ENCODE peak calls at places on chromosome 6, in nine cellular contexts. Y is adrenal gland, D is lung, B is AG10803, K is spleen, L is uterus, S is Panc1, I is fibroblast of the aortic adventitia, G is IMR-90. E is an unnamed sample.
A peak's percentile ranks its signal among the peaks of the same experiment; 100 is the strongest.

GRCh38 chr6:84089081-84089480 is 55.5 kb downstream of the MRAP2 start:
- DNase-seq in Y (no peak), D (no peak), B (no peak), K (no peak), L (no peak), S (no peak), I (no peak), G (no peak), E (no peak)

GRCh38 chr6:85923013-85923430 is 280.3 kb upstream of the SYNCRIP start:
- DNase-seq in Y (peak; percentile 51), D (no peak), B (peak; percentile 47), K (no peak), L (no peak), S (peak; percentile 45), I (peak; percentile 53), G (peak; percentile 51), E (peak; percentile 64)

GRCh38 chr6:127923135-127923534 is 22.3 kb upstream of the THEMIS start:
- DNase-seq in Y (no peak), D (no peak), B (no peak), K (no peak), L (no peak), S (no peak), I (no peak), G (no peak), E (no peak)

GRCh38 chr6:107820571-107821261 is 3.4 kb downstream of the SCML4 start:
- DNase-seq in Y (no peak), D (no peak), B (peak; percentile 17), K (no peak), L (no peak), S (no peak), I (peak; percentile 54), G (no peak), E (peak; percentile 15)

GRCh38 chr6:358847-359246 is 32.7 kb upstream of the IRF4 start:
- DNase-seq in Y (no peak), D (no peak), B (no peak), K (no peak), L (no peak), S (no peak), I (no peak), G (no peak), E (no peak)

GRCh38 chr6:48826884-48827701 is 636.0 kb downstream of the MMUT start:
- DNase-seq in Y (no peak), D (no peak), B (peak; percentile 82), K (no peak), L (no peak), S (peak; percentile 92), I (peak; percentile 99), G (peak; percentile 97), E (peak; percentile 89)

GRCh38 chr6:122621638-122622037 is 11.4 kb downstream of the PKIB start:
- DNase-seq in Y (no peak), D (no peak), B (no peak), K (no peak), L (no peak), S (no peak), I (no peak), G (no peak), E (no peak)

GRCh38 chr6:20006039-20006438 is 168.9 kb downstream of the ID4 start:
- DNase-seq in Y (no peak), D (no peak), B (no peak), K (no peak), L (no peak), S (no peak), I (no peak), G (no peak), E (no peak)

GRCh38 chr6:154410215-154410614 is 53.6 kb upstream of the IPCEF1 start:
- DNase-seq in Y (no peak), D (no peak), B (no peak), K (no peak), L (no peak), S (no peak), I (no peak), G (no peak), E (no peak)

GRCh38 chr6:144340541-144341371 is 55.6 kb downstream of the UTRN start:
- DNase-seq in Y (no peak), D (no peak), B (no peak), K (no peak), L (no peak), S (no peak), I (peak; percentile 56), G (no peak), E (peak; percentile 41)

GRCh38 chr6:36656441-36656840 is 22.1 kb upstream of the CDKN1A start:
- DNase-seq in Y (no peak), D (no peak), B (no peak), K (no peak), L (no peak), S (no peak), I (no peak), G (no peak), E (no peak)

GRCh38 chr6:112343375-112343774 is 3.8 kb upstream of the RFPL4B start:
- DNase-seq in Y (no peak), D (no peak), B (no peak), K (no peak), L (no peak), S (no peak), I (no peak), G (no peak), E (no peak)

GRCh38 chr6:130029163-130029562 is 10.8 kb downstream of the L3MBTL3 start:
- DNase-seq in Y (peak; percentile 28), D (no peak), B (no peak), K (no peak), L (no peak), S (no peak), I (no peak), G (no peak), E (no peak)

GRCh38 chr6:168671863-168672546 is 231.0 kb downstream of the SMOC2 start:
- DNase-seq in Y (no peak), D (no peak), B (no peak), K (no peak), L (no peak), S (no peak), I (no peak), G (no peak), E (no peak)

GRCh38 chr6:84777888-84778287 is 13.5 kb upstream of the TBX18 start:
- DNase-seq in Y (no peak), D (no peak), B (peak; percentile 70), K (no peak), L (no peak), S (no peak), I (no peak), G (no peak), E (no peak)

GRCh38 chr6:166691741-166692140 is 64.7 kb upstream of the RPS6KA2 start:
- DNase-seq in Y (no peak), D (no peak), B (no peak), K (no peak), L (peak; percentile 28), S (no peak), I (no peak), G (no peak), E (no peak)

GRCh38 chr6:161137839-161138544 is 135.9 kb downstream of the AGPAT4 start:
- DNase-seq in Y (no peak), D (no peak), B (peak; percentile 12), K (no peak), L (no peak), S (no peak), I (no peak), G (peak; percentile 56), E (peak; percentile 17)

GRCh38 chr6:161135695-161136591 is 137.9 kb downstream of the AGPAT4 start:
- DNase-seq in Y (no peak), D (no peak), B (no peak), K (no peak), L (no peak), S (no peak), I (no peak), G (no peak), E (no peak)

GRCh38 chr6:161138545-161139303 is 135.1 kb downstream of the AGPAT4 start:
- DNase-seq in Y (no peak), D (peak; percentile 21), B (no peak), K (no peak), L (no peak), S (no peak), I (no peak), G (no peak), E (no peak)

GRCh38 chr6:161136655-161137054 is 137.2 kb downstream of the AGPAT4 start:
- DNase-seq in Y (no peak), D (no peak), B (no peak), K (no peak), L (no peak), S (no peak), I (no peak), G (no peak), E (no peak)

GRCh38 chr6:161137320-161137719 is 136.5 kb downstream of the AGPAT4 start:
- DNase-seq in Y (no peak), D (no peak), B (no peak), K (no peak), L (no peak), S (no peak), I (no peak), G (no peak), E (no peak)
- TF ChIP-seq CTCF in Y (no peak), D (no peak), B (no peak), K (no peak), L (no peak), S (no peak), I (no peak), G (no peak), E (no peak)

GRCh38 chr6:37696220-37696840 is 1.4 kb downstream of the MDGA1 start:
- DNase-seq in Y (peak; percentile 52), D (no peak), B (peak; percentile 43), K (peak; percentile 80), L (peak; percentile 20), S (no peak), I (peak; percentile 40), G (peak; percentile 49), E (peak; percentile 65)
- H3K4me3 ChIP-seq in Y (no peak overlapping the region), D (peak overlapping the region; percentile 13), B (peak overlapping the region; percentile 74), K (peak overlapping the region; percentile 82), L (peak overlapping the region; percentile 48), S (peak overlapping the region; percentile 68), I (peak overlapping the region; percentile 73), G (peak overlapping the region; percentile 56), E (peak overlapping the region; percentile 69)

DNA sequence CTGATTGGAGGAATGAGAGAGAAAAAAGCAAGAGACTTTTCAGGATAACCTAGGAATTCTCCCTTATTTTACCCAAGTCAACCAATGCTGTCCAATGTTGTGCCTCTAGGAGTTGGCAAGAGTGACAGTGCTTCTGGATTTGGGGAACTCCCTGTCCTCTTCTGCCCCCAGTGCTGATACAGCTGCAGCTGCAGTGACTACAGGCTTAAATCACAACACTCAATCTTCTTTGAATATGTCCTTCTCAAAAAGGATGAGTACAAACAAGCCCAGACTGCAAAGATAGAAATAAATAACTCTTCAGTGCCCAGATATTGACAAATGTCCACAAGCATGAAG is 141.0 kb upstream of the COL21A1 start:
- DNase-seq in Y (no peak), D (no peak), B (no peak), K (no peak), L (no peak), S (no peak), I (no peak), G (no peak), E (no peak)
- TF ChIP-seq CTCF in Y (no peak), D (no peak), B (no peak), K (no peak), L (no peak), S (no peak), I (no peak), G (no peak), E (no peak)

GRCh38 chr6:152454003-152454402 is 183.2 kb downstream of the SYNE1 start:
- DNase-seq in Y (no peak), D (no peak), B (no peak), K (no peak), L (no peak), S (no peak), I (no peak), G (no peak), E (no peak)
- H3K4me3 ChIP-seq in Y (no peak overlapping the region), D (no peak overlapping the region), B (no peak overlapping the region), K (no peak overlapping the region), L (no peak overlapping the region), S (no peak overlapping the region), I (no peak overlapping the region), G (no peak overlapping the region), E (no peak overlapping the region)

E was measured in choroid plexus epithelial cell.